ENCODE peak calls at places on chromosomes 3 and 15, in six cellular contexts. C is stimulated activated CD8-positive, alpha-beta memory T cell treated with anti-CD3 and anti-CD28 coated beads, Interleukin-15, amount 100 ng/mL, for 1 hour; Q is LoVo; E is omental fat pad; P is lower leg skin; D is cardiac fibroblast. K is an unnamed sample.

GRCh38 chr15:41796457-41796856 is 22.2 kb downstream of the MAPKBP1 start:
- DNase-seq in E (no peak), D (peak), P (peak), C (no peak), Q (no peak), K (no peak)

GRCh38 chr3:156630081-156630772 is 44.2 kb upstream of the TIPARP start:
- DNase-seq in Q (peak), E (no peak), C (no peak), D (no peak), P (no peak), K (no peak)

GRCh38 chr3:119885746-119886530 is 104.0 kb downstream of the NR1I2 start:
- DNase-seq in C (no peak), P (no peak), D (no peak), E (no peak), Q (no peak), K (no peak)

GRCh38 chr3:58404396-58404795 is 29.2 kb downstream of the PDHB start:
- DNase-seq in D (peak), E (no peak), C (no peak), P (no peak), Q (no peak), K (no peak)

GRCh38 chr3:117632191-117632590 is 922.6 kb downstream of the TUSC7 start:
- DNase-seq in P (no peak), C (no peak), D (no peak), E (no peak), Q (no peak), K (no peak)

GRCh38 chr3:115792206-115792955 is 169.1 kb downstream of the GAP43 start:
- DNase-seq in D (no peak), E (no peak), Q (peak), P (no peak), C (no peak), K (no peak)

GRCh38 chr3:119911748-119912147 is 129.8 kb downstream of the NR1I2 start:
- DNase-seq in Q (no peak), C (no peak), D (no peak), E (no peak), P (no peak), K (no peak)

GRCh38 chr15:43085921-43086320 is 19.9 kb downstream of the UBR1 start:
- DNase-seq in D (peak), E (no peak), P (no peak), Q (no peak), C (no peak), K (no peak)

GRCh38 chr3:142064454-142064853 is 84.9 kb downstream of the TFDP2 start:
- DNase-seq in C (no peak), E (no peak), Q (no peak), P (no peak), D (no peak), K (no peak)

GRCh38 chr3:121648219-121648958 is 12.3 kb downstream of the HCLS1 start:
- DNase-seq in C (no peak), P (no peak), E (no peak), D (peak), Q (no peak), K (no peak)

GRCh38 chr15:65396283-65396964 is 18.6 kb upstream of the IGDCC3 start:
- DNase-seq in P (no peak), C (no peak), Q (no peak), E (no peak), D (no peak), K (no peak)

GRCh38 chr15:38414351-38414750 is 39.6 kb upstream of the FAM98B start:
- DNase-seq in D (peak), Q (peak), E (no peak), C (no peak), P (no peak), K (no peak)

K was measured in NCI-H1048.